ENCODE peak calls at places on chromosomes 5 and 9, in seven cellular contexts. One of them, this sample, is unnamed.

GRCh38 chr5:177306674-177307543 is 3.3 kb downstream of the PRELID1 start:
- DNase-seq in neural crest cell: no peak
- DNase-seq in fibroblast of pulmonary artery: peak
- DNase-seq in iPS DF 6.9: no peak
- DNase-seq in neural progenitor cell: no peak
- DNase-seq in stomach: no peak
- DNase-seq in activated naive CD4-positive, alpha-beta T cell treated with anti-CD3 and anti-CD28 coated beads for 36 hours: no peak
- DNase-seq in this sample: no peak

GRCh38 chr9:16442622-16443021 is 427.8 kb downstream of the BNC2 start:
- DNase-seq in stomach: no peak
- DNase-seq in activated naive CD4-positive, alpha-beta T cell treated with anti-CD3 and anti-CD28 coated beads for 36 hours: no peak
- DNase-seq in neural crest cell: no peak
- DNase-seq in neural progenitor cell: peak
- DNase-seq in fibroblast of pulmonary artery: peak
- DNase-seq in iPS DF 6.9: no peak
- DNase-seq in this sample: no peak

GRCh38 chr9:130157079-130157478 is 15.1 kb upstream of the NCS1 start:
- DNase-seq in activated naive CD4-positive, alpha-beta T cell treated with anti-CD3 and anti-CD28 coated beads for 36 hours: no peak
- DNase-seq in stomach: no peak
- DNase-seq in iPS DF 6.9: no peak
- DNase-seq in neural crest cell: no peak
- DNase-seq in neural progenitor cell: no peak
- DNase-seq in fibroblast of pulmonary artery: no peak
- DNase-seq in this sample: no peak

GRCh38 chr9:38380230-38380871 is 12.2 kb upstream of the ALDH1B1 start:
- DNase-seq in activated naive CD4-positive, alpha-beta T cell treated with anti-CD3 and anti-CD28 coated beads for 36 hours: no peak
- DNase-seq in neural progenitor cell: no peak
- DNase-seq in neural crest cell: no peak
- DNase-seq in iPS DF 6.9: no peak
- DNase-seq in stomach: no peak
- DNase-seq in fibroblast of pulmonary artery: no peak
- DNase-seq in this sample: no peak

GRCh38 chr9:8835291-8835690 is 1035.7 kb upstream of the DMAC1 start:
- DNase-seq in neural crest cell: no peak
- DNase-seq in neural progenitor cell: no peak
- DNase-seq in fibroblast of pulmonary artery: no peak
- DNase-seq in iPS DF 6.9: no peak
- DNase-seq in activated naive CD4-positive, alpha-beta T cell treated with anti-CD3 and anti-CD28 coated beads for 36 hours: no peak
- DNase-seq in stomach: no peak
- DNase-seq in this sample: no peak

GRCh38 chr9:33379666-33380389 is 22.5 kb downstream of the AQP7 start:
- DNase-seq in activated naive CD4-positive, alpha-beta T cell treated with anti-CD3 and anti-CD28 coated beads for 36 hours: no peak
- DNase-seq in stomach: no peak
- DNase-seq in fibroblast of pulmonary artery: no peak
- DNase-seq in neural crest cell: no peak
- DNase-seq in iPS DF 6.9: no peak
- DNase-seq in neural progenitor cell: no peak
- DNase-seq in this sample: no peak

GRCh38 chr5:1799110-1799601 is 481 bp downstream of the MRPL36 start:
- DNase-seq in fibroblast of pulmonary artery: peak
- DNase-seq in iPS DF 6.9: no peak
- DNase-seq in neural crest cell: no peak
- DNase-seq in stomach: no peak
- DNase-seq in activated naive CD4-positive, alpha-beta T cell treated with anti-CD3 and anti-CD28 coated beads for 36 hours: peak
- DNase-seq in neural progenitor cell: peak
- DNase-seq in this sample: peak

GRCh38 chr5:15526413-15526812 is 26.4 kb downstream of the FBXL7 start:
- DNase-seq in activated naive CD4-positive, alpha-beta T cell treated with anti-CD3 and anti-CD28 coated beads for 36 hours: no peak
- DNase-seq in iPS DF 6.9: no peak
- DNase-seq in neural progenitor cell: no peak
- DNase-seq in stomach: no peak
- DNase-seq in fibroblast of pulmonary artery: no peak
- DNase-seq in neural crest cell: no peak
- DNase-seq in this sample: no peak

GRCh38 chr9:113446323-113446740 is 17.2 kb upstream of the RGS3 start:
- DNase-seq in neural crest cell: no peak
- DNase-seq in iPS DF 6.9: no peak
- DNase-seq in neural progenitor cell: peak
- DNase-seq in stomach: no peak
- DNase-seq in activated naive CD4-positive, alpha-beta T cell treated with anti-CD3 and anti-CD28 coated beads for 36 hours: peak
- DNase-seq in fibroblast of pulmonary artery: peak
- DNase-seq in this sample: peak

GRCh38 chr9:37639109-37639748 is 11.5 kb upstream of the FRMPD1 start:
- DNase-seq in fibroblast of pulmonary artery: peak
- DNase-seq in activated naive CD4-positive, alpha-beta T cell treated with anti-CD3 and anti-CD28 coated beads for 36 hours: no peak
- DNase-seq in stomach: no peak
- DNase-seq in neural progenitor cell: no peak
- DNase-seq in iPS DF 6.9: no peak
- DNase-seq in neural crest cell: no peak
- DNase-seq in this sample: no peak